ENCODE peak calls at places on chromosomes 12 and 14, in six cellular contexts. One of them, this sample, is unnamed. For H3K36me3, the result is how much of the 10 kb centered on the place peaks cover.

GRCh38 chr12:53725824-53726223 is 1.4 kb downstream of the CALCOCO1 start:
- DNase-seq in GM23248: peak
- DNase-seq in astrocyte: peak
- DNase-seq in mammary epithelial cell: no peak
- DNase-seq in kidney epithelial cell: no peak
- DNase-seq in PC-9: peak
- DNase-seq in this sample: no peak

GRCh38 chr12:116876151-116876869 is 4.9 kb downstream of the HRK start:
- DNase-seq in GM23248: no peak
- DNase-seq in astrocyte: no peak
- DNase-seq in mammary epithelial cell: no peak
- DNase-seq in kidney epithelial cell: no peak
- DNase-seq in PC-9: no peak
- DNase-seq in this sample: peak

GRCh38 chr12:65511134-65511912 is 232.8 kb downstream of the MSRB3 start:
- DNase-seq in GM23248: no peak
- DNase-seq in astrocyte: no peak
- DNase-seq in mammary epithelial cell: no peak
- DNase-seq in kidney epithelial cell: no peak
- DNase-seq in PC-9: no peak
- DNase-seq in this sample: no peak

GRCh38 chr14:93030761-93031160 is 85.0 kb downstream of the ITPK1 start:
- DNase-seq in GM23248: no peak
- DNase-seq in astrocyte: no peak
- DNase-seq in mammary epithelial cell: no peak
- DNase-seq in kidney epithelial cell: no peak
- DNase-seq in PC-9: no peak
- DNase-seq in this sample: no peak

GRCh38 chr14:54702014-54702491 is 135.1 kb downstream of the SAMD4A start:
- DNase-seq in GM23248: no peak
- DNase-seq in astrocyte: no peak
- DNase-seq in mammary epithelial cell: no peak
- DNase-seq in kidney epithelial cell: no peak
- DNase-seq in PC-9: no peak
- DNase-seq in this sample: no peak

GRCh38 chr12:49967042-49967776 is 5.5 kb downstream of the AQP5 start:
- DNase-seq in GM23248: peak
- DNase-seq in astrocyte: peak
- DNase-seq in mammary epithelial cell: peak
- DNase-seq in kidney epithelial cell: no peak
- DNase-seq in PC-9: peak
- DNase-seq in this sample: peak

GRCh38 chr12:116675339-116676107 is 62.3 kb downstream of the SPRING1 start:
- DNase-seq in GM23248: no peak
- DNase-seq in astrocyte: no peak
- DNase-seq in mammary epithelial cell: no peak
- DNase-seq in kidney epithelial cell: no peak
- DNase-seq in PC-9: no peak
- DNase-seq in this sample: no peak

GRCh38 chr12:60522684-60523083 is 926.9 kb downstream of the SLC16A7 start:
- DNase-seq in GM23248: no peak
- DNase-seq in astrocyte: no peak
- DNase-seq in mammary epithelial cell: no peak
- DNase-seq in kidney epithelial cell: no peak
- DNase-seq in PC-9: no peak
- DNase-seq in this sample: no peak

GRCh38 chr14:39351708-39352107 is 80.5 kb downstream of the FBXO33 start:
- DNase-seq in GM23248: peak
- DNase-seq in astrocyte: no peak
- DNase-seq in mammary epithelial cell: no peak
- DNase-seq in kidney epithelial cell: no peak
- DNase-seq in PC-9: no peak
- DNase-seq in this sample: no peak

GRCh38 chr12:12214201-12214600 is 52.6 kb downstream of the LRP6 start:
- DNase-seq in GM23248: no peak
- DNase-seq in astrocyte: no peak
- DNase-seq in mammary epithelial cell: no peak
- DNase-seq in kidney epithelial cell: no peak
- DNase-seq in PC-9: no peak
- DNase-seq in this sample: no peak

GRCh38 chr12:96811083-96811482 is 96.0 kb upstream of the NEDD1 start:
- DNase-seq in GM23248: peak
- DNase-seq in astrocyte: peak
- DNase-seq in mammary epithelial cell: peak
- DNase-seq in kidney epithelial cell: peak
- DNase-seq in PC-9: peak
- DNase-seq in this sample: no peak

GRCh38 chr14:74257078-74257987 is 18.1 kb downstream of the VSX2 start:
- DNase-seq in GM23248: peak
- DNase-seq in astrocyte: no peak
- DNase-seq in mammary epithelial cell: no peak
- DNase-seq in kidney epithelial cell: no peak
- DNase-seq in PC-9: peak
- DNase-seq in this sample: peak

GRCh38 chr14:32588448-32589320 is 259.6 kb downstream of the AKAP6 start:
- DNase-seq in GM23248: peak
- DNase-seq in astrocyte: peak
- DNase-seq in mammary epithelial cell: peak
- DNase-seq in kidney epithelial cell: no peak
- DNase-seq in PC-9: no peak
- DNase-seq in this sample: peak

GRCh38 chr14:64113279-64113678 is 180.9 kb downstream of the ESR2 start:
- DNase-seq in GM23248: no peak
- DNase-seq in astrocyte: no peak
- DNase-seq in mammary epithelial cell: no peak
- DNase-seq in kidney epithelial cell: no peak
- DNase-seq in PC-9: no peak
- DNase-seq in this sample: no peak

GRCh38 chr14:39015964-39016577 is 87.0 kb downstream of the SEC23A start:
- DNase-seq in GM23248: peak
- DNase-seq in astrocyte: no peak
- DNase-seq in mammary epithelial cell: peak
- DNase-seq in kidney epithelial cell: no peak
- DNase-seq in PC-9: no peak
- DNase-seq in this sample: no peak

GRCh38 chr12:117596968-117597367 is 235.5 kb upstream of the NOS1 start:
- DNase-seq in GM23248: no peak
- DNase-seq in astrocyte: no peak
- DNase-seq in mammary epithelial cell: no peak
- DNase-seq in kidney epithelial cell: no peak
- DNase-seq in PC-9: no peak
- DNase-seq in this sample: no peak

GRCh38 chr12:20832911-20833310 is 22.4 kb downstream of the SLCO1B3 start:
- DNase-seq in GM23248: no peak
- DNase-seq in astrocyte: no peak
- DNase-seq in mammary epithelial cell: no peak
- DNase-seq in kidney epithelial cell: no peak
- DNase-seq in PC-9: no peak
- DNase-seq in this sample: no peak

GRCh38 chr12:7072024-7072423 is 11.5 kb downstream of the C1S start:
- DNase-seq in GM23248: no peak
- DNase-seq in astrocyte: no peak
- DNase-seq in mammary epithelial cell: no peak
- DNase-seq in kidney epithelial cell: no peak
- DNase-seq in PC-9: no peak
- DNase-seq in this sample: no peak

GRCh38 chr12:130425698-130426245 is 88.1 kb downstream of the PIWIL1 start:
- DNase-seq in GM23248: no peak
- DNase-seq in astrocyte: no peak
- DNase-seq in mammary epithelial cell: no peak
- DNase-seq in kidney epithelial cell: no peak
- DNase-seq in PC-9: no peak
- DNase-seq in this sample: peak

GRCh38 chr12:94535614-94535932 is 75.9 kb upstream of the CEP83 start:
- DNase-seq in GM23248: no peak
- DNase-seq in astrocyte: no peak
- DNase-seq in mammary epithelial cell: no peak
- DNase-seq in kidney epithelial cell: no peak
- DNase-seq in PC-9: no peak
- DNase-seq in this sample: no peak

GRCh38 chr14:88611878-88612277 is 49.0 kb downstream of the ZC3H14 start:
- DNase-seq in GM23248: peak
- DNase-seq in astrocyte: no peak
- DNase-seq in mammary epithelial cell: no peak
- DNase-seq in kidney epithelial cell: no peak
- DNase-seq in PC-9: no peak
- DNase-seq in this sample: no peak

GRCh38 chr12:29164477-29165163 is 15.5 kb downstream of the FAR2 start:
- DNase-seq in GM23248: peak
- DNase-seq in astrocyte: peak
- DNase-seq in mammary epithelial cell: peak
- DNase-seq in kidney epithelial cell: peak
- DNase-seq in PC-9: peak
- DNase-seq in this sample: no peak

GRCh38 chr12:117214797-117215196 is 24.5 kb upstream of the FBXO21 start:
- DNase-seq in GM23248: no peak
- DNase-seq in astrocyte: no peak
- DNase-seq in mammary epithelial cell: no peak
- DNase-seq in kidney epithelial cell: no peak
- DNase-seq in PC-9: no peak
- DNase-seq in this sample: no peak

DNA sequence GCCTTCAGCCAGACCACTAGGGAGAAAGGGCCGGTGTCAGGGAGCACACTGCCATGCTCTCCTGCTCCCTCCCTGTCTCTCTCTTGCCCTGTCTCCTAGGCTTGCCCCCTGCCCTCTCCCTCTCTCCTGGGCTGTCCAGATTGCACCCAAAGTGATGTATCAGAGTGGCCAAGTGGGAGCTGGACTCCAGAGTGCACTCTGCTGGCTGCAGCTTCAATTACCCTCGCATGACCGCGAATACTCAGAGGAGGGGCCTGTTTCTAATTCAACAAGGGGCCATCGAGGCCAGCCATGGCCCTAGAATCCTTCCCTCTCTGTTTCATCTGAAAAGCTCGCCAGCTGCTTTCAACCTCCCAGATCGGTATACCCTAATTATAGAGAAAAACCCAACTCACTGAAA is 206.4 kb upstream of the FKBP4 start:
- DNase-seq in GM23248: no peak
- DNase-seq in astrocyte: no peak
- DNase-seq in mammary epithelial cell: no peak
- DNase-seq in kidney epithelial cell: no peak
- DNase-seq in PC-9: no peak
- DNase-seq in this sample: peak
- H3K36me3 ChIP-seq in GM23248: under half
- H3K36me3 ChIP-seq in astrocyte: under half
- H3K36me3 ChIP-seq in mammary epithelial cell: under half
- H3K36me3 ChIP-seq in kidney epithelial cell: under half
- H3K36me3 ChIP-seq in PC-9: under half
- H3K36me3 ChIP-seq in this sample: under half

GRCh38 chr14:102944448-102945330 is 22.2 kb downstream of the AMN start:
- DNase-seq in GM23248: no peak
- DNase-seq in astrocyte: no peak
- DNase-seq in mammary epithelial cell: no peak
- DNase-seq in kidney epithelial cell: no peak
- DNase-seq in PC-9: no peak
- DNase-seq in this sample: no peak

GRCh38 chr14:102947321-102948103 is 25.0 kb downstream of the AMN start:
- DNase-seq in GM23248: no peak
- DNase-seq in astrocyte: no peak
- DNase-seq in mammary epithelial cell: no peak
- DNase-seq in kidney epithelial cell: no peak
- DNase-seq in PC-9: no peak
- DNase-seq in this sample: no peak

GRCh38 chr14:102943979-102944378 is 21.5 kb downstream of the AMN start:
- DNase-seq in GM23248: no peak
- DNase-seq in astrocyte: no peak
- DNase-seq in mammary epithelial cell: no peak
- DNase-seq in kidney epithelial cell: no peak
- DNase-seq in PC-9: no peak
- DNase-seq in this sample: no peak

GRCh38 chr14:102943454-102943853 is 21.0 kb downstream of the AMN start:
- DNase-seq in GM23248: no peak
- DNase-seq in astrocyte: no peak
- DNase-seq in mammary epithelial cell: no peak
- DNase-seq in kidney epithelial cell: no peak
- DNase-seq in PC-9: no peak
- DNase-seq in this sample: no peak

GRCh38 chr14:102945346-102946130 is 23.1 kb downstream of the AMN start:
- DNase-seq in GM23248: peak
- DNase-seq in astrocyte: peak
- DNase-seq in mammary epithelial cell: no peak
- DNase-seq in kidney epithelial cell: no peak
- DNase-seq in PC-9: no peak
- DNase-seq in this sample: no peak
- H3K36me3 ChIP-seq in GM23248: half or more
- H3K36me3 ChIP-seq in astrocyte: half or more
- H3K36me3 ChIP-seq in mammary epithelial cell: under half
- H3K36me3 ChIP-seq in kidney epithelial cell: under half
- H3K36me3 ChIP-seq in PC-9: under half
- H3K36me3 ChIP-seq in this sample: under half

DNA sequence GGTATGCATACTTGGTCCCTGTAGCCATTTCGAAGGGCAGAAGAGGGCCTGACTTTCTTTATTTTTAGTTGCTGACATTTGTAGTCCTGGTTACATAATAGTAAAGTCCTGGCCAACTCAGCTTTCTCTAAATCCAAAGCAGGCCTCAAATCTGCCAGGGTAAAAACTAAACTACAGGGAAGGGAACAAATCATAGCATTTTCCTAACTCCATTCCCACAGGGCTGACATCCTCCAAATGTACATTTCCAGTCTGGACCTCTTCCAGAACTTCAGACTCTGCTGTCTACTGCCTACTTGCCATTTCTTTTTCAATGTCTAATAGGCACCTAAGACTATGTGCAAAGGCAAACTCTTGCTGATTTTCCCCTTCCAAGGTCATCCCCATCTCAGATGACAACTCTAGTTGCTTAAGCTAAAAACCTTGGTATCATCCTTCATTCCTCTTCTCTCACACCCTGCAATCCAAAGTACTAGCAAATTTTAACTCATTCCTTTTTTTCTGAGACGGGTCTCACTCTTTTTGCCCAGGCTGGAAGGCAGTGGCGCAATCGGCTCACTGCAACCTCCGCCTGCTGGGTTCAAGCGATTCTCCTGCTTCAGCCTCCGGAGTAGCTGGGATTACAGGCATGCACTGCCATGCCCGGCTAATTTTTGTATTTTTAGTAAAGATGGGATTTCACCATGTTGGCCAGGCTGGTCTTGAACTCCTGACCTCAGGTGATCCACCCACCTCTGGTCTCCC is 2.0 kb downstream of the DDIT3 start:
- DNase-seq in GM23248: peak
- DNase-seq in astrocyte: no peak
- DNase-seq in mammary epithelial cell: no peak
- DNase-seq in kidney epithelial cell: no peak
- DNase-seq in PC-9: no peak
- DNase-seq in this sample: no peak
- H3K36me3 ChIP-seq in GM23248: under half
- H3K36me3 ChIP-seq in astrocyte: under half
- H3K36me3 ChIP-seq in mammary epithelial cell: under half
- H3K36me3 ChIP-seq in kidney epithelial cell: under half
- H3K36me3 ChIP-seq in PC-9: half or more
- H3K36me3 ChIP-seq in this sample: under half

DNA sequence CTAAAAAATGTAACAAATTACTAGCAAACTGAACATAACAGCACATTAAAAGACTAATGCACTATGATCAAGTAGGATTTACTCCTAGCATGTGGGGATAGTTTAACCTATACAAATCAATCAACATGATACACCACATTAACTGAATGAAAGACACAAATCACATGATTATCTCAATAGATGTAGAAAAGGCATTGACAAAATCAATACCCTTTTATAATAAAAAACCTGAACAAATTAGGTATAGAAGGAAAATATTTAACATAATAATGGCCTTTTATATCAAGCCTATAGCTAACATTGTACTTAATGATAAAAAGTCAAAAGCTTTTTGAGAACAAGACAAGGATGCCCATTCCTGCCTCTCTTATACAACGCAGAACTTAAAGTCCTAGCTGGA is 540.0 kb downstream of the RERGL start:
- DNase-seq in GM23248: no peak
- DNase-seq in astrocyte: no peak
- DNase-seq in mammary epithelial cell: no peak
- DNase-seq in kidney epithelial cell: no peak
- DNase-seq in PC-9: no peak
- DNase-seq in this sample: no peak
- H3K36me3 ChIP-seq in GM23248: under half
- H3K36me3 ChIP-seq in astrocyte: under half
- H3K36me3 ChIP-seq in mammary epithelial cell: under half
- H3K36me3 ChIP-seq in kidney epithelial cell: under half
- H3K36me3 ChIP-seq in PC-9: under half
- H3K36me3 ChIP-seq in this sample: under half